ENCODE peak calls at places on chromosomes 2 and 18, in seven cellular contexts. M is NCI-H1092 treated with DMSO at 0.1 percent for 48 hours, Y is heart left ventricle, B is AML-193, Z is amygdala, J is neuronal stem cell, K is AG10803. X is an unnamed sample.

GRCh38 chr2:149899390-149899789 is 311.8 kb upstream of the MMADHC start:
- DNase-seq in M (no peak), Y (no peak), B (no peak), Z (no peak), J (no peak), K (no peak), X (no peak)

GRCh38 chr2:127106457-127106997 is 427 bp downstream of the BIN1 start:
- DNase-seq in M (no peak), Y (no peak), B (no peak), Z (no peak), J (no peak), K (no peak), X (no peak)

GRCh38 chr2:22282215-22282614 is 1102.8 kb upstream of the KLHL29 start:
- DNase-seq in M (no peak), Y (no peak), B (peak), Z (no peak), J (no peak), K (no peak), X (no peak)

GRCh38 chr2:54482725-54483124 is 26.6 kb downstream of the SPTBN1 start:
- DNase-seq in M (no peak), Y (no peak), B (no peak), Z (no peak), J (peak), K (peak), X (no peak)

GRCh38 chr2:213723051-213723560 is 438.8 kb downstream of the SPAG16 start:
- DNase-seq in M (no peak), Y (no peak), B (no peak), Z (no peak), J (no peak), K (no peak), X (no peak)

GRCh38 chr2:239927424-239927981 is 97.6 kb downstream of the NDUFA10 start:
- DNase-seq in M (no peak), Y (no peak), B (no peak), Z (peak), J (no peak), K (peak), X (no peak)

GRCh38 chr18:7370375-7370774 is 139.5 kb downstream of the LRRC30 start:
- DNase-seq in M (no peak), Y (peak), B (no peak), Z (no peak), J (no peak), K (no peak), X (no peak)

GRCh38 chr2:196112408-196113039 is 43.9 kb upstream of the DNAH7 start:
- DNase-seq in M (no peak), Y (no peak), B (no peak), Z (no peak), J (no peak), K (peak), X (no peak)

GRCh38 chr2:170505631-170506270 is 209.4 kb upstream of the SP5 start:
- DNase-seq in M (peak), Y (peak), B (no peak), Z (peak), J (no peak), K (no peak), X (no peak)

GRCh38 chr2:98503481-98504096 is 58.9 kb downstream of the INPP4A start:
- DNase-seq in M (no peak), Y (no peak), B (no peak), Z (no peak), J (no peak), K (peak), X (no peak)

GRCh38 chr2:238136820-238137537 is 1.5 kb upstream of the KLHL30 start:
- DNase-seq in M (no peak), Y (no peak), B (peak), Z (no peak), J (no peak), K (peak), X (no peak)

GRCh38 chr18:74454279-74454741 is 2.8 kb downstream of the DIPK1C start:
- DNase-seq in M (no peak), Y (no peak), B (no peak), Z (peak), J (peak), K (no peak), X (no peak)

GRCh38 chr2:159907914-159908313 is 109.9 kb upstream of the CD302 start:
- DNase-seq in M (no peak), Y (no peak), B (no peak), Z (no peak), J (no peak), K (no peak), X (no peak)

GRCh38 chr2:42755161-42755900 is 8.6 kb downstream of the OXER1 start:
- DNase-seq in M (no peak), Y (no peak), B (no peak), Z (no peak), J (no peak), K (peak), X (no peak)

GRCh38 chr18:58325521-58325908 is 281.5 kb downstream of the NEDD4L start:
- DNase-seq in M (no peak), Y (no peak), B (no peak), Z (no peak), J (no peak), K (peak), X (no peak)

GRCh38 chr2:219368690-219369108 is 19.0 kb downstream of the DNPEP start:
- DNase-seq in M (no peak), Y (peak), B (no peak), Z (no peak), J (no peak), K (peak), X (no peak)

GRCh38 chr2:100248044-100248330 is 74.3 kb downstream of the LONRF2 start:
- DNase-seq in M (no peak), Y (no peak), B (no peak), Z (no peak), J (no peak), K (no peak), X (no peak)

GRCh38 chr18:79625195-79625923 is 54.2 kb upstream of the CTDP1 start:
- DNase-seq in M (no peak), Y (peak), B (peak), Z (no peak), J (no peak), K (no peak), X (no peak)